ENCODE peak calls at places on chromosomes 7 and 10, in eight cellular contexts. One of them, this sample, is unnamed.

GRCh38 chr10:69703766-69704191 is 73.7 kb downstream of the FAM241B start:
- DNase-seq in osteocyte: no peak
- DNase-seq in fibroblast of lung: peak; percentile 98
- DNase-seq in heart left ventricle: no peak
- DNase-seq in left lung: no peak
- DNase-seq in thoracic aorta: no peak
- DNase-seq in cardiac muscle cell: no peak
- DNase-seq in IMR-90: peak; percentile 96
- DNase-seq in this sample: no peak

GRCh38 chr10:95236068-95236903 is 42.2 kb downstream of the ACSM6 start:
- DNase-seq in osteocyte: no peak
- DNase-seq in fibroblast of lung: peak; percentile 54
- DNase-seq in heart left ventricle: no peak
- DNase-seq in left lung: no peak
- DNase-seq in thoracic aorta: no peak
- DNase-seq in cardiac muscle cell: no peak
- DNase-seq in IMR-90: peak; percentile 81
- DNase-seq in this sample: no peak

GRCh38 chr10:61840403-61840802 is 61.1 kb upstream of the ARID5B start:
- DNase-seq in osteocyte: no peak
- DNase-seq in fibroblast of lung: no peak
- DNase-seq in heart left ventricle: no peak
- DNase-seq in left lung: no peak
- DNase-seq in thoracic aorta: no peak
- DNase-seq in cardiac muscle cell: no peak
- DNase-seq in IMR-90: no peak
- DNase-seq in this sample: no peak

GRCh38 chr10:119358567-119358966 is 151.2 kb downstream of the GRK5 start:
- DNase-seq in osteocyte: no peak
- DNase-seq in fibroblast of lung: no peak
- DNase-seq in heart left ventricle: no peak
- DNase-seq in left lung: no peak
- DNase-seq in thoracic aorta: no peak
- DNase-seq in cardiac muscle cell: no peak
- DNase-seq in IMR-90: no peak
- DNase-seq in this sample: no peak

GRCh38 chr7:139396323-139396951 is 36.7 kb downstream of the LUC7L2 start:
- DNase-seq in osteocyte: no peak
- DNase-seq in fibroblast of lung: no peak
- DNase-seq in heart left ventricle: no peak
- DNase-seq in left lung: no peak
- DNase-seq in thoracic aorta: no peak
- DNase-seq in cardiac muscle cell: no peak
- DNase-seq in IMR-90: peak; percentile 13
- DNase-seq in this sample: no peak

GRCh38 chr7:111821076-111821475 is 258.8 kb upstream of the IMMP2L start:
- DNase-seq in osteocyte: no peak
- DNase-seq in fibroblast of lung: no peak
- DNase-seq in heart left ventricle: no peak
- DNase-seq in left lung: no peak
- DNase-seq in thoracic aorta: no peak
- DNase-seq in cardiac muscle cell: no peak
- DNase-seq in IMR-90: no peak
- DNase-seq in this sample: no peak

GRCh38 chr7:20578257-20578771 is 37.2 kb upstream of the ABCB5 start:
- DNase-seq in osteocyte: no peak
- DNase-seq in fibroblast of lung: no peak
- DNase-seq in heart left ventricle: no peak
- DNase-seq in left lung: no peak
- DNase-seq in thoracic aorta: no peak
- DNase-seq in cardiac muscle cell: peak; percentile 24
- DNase-seq in IMR-90: no peak
- DNase-seq in this sample: no peak

GRCh38 chr10:17059197-17059688 is 70.4 kb downstream of the CUBN start:
- DNase-seq in osteocyte: no peak
- DNase-seq in fibroblast of lung: peak; percentile 92
- DNase-seq in heart left ventricle: no peak
- DNase-seq in left lung: no peak
- DNase-seq in thoracic aorta: no peak
- DNase-seq in cardiac muscle cell: no peak
- DNase-seq in IMR-90: peak; percentile 95
- DNase-seq in this sample: no peak

GRCh38 chr10:30353851-30354250 is 4.8 kb upstream of the MTPAP start:
- DNase-seq in osteocyte: no peak
- DNase-seq in fibroblast of lung: peak; percentile 73
- DNase-seq in heart left ventricle: no peak
- DNase-seq in left lung: peak; percentile 34
- DNase-seq in thoracic aorta: no peak
- DNase-seq in cardiac muscle cell: no peak
- DNase-seq in IMR-90: peak; percentile 94
- DNase-seq in this sample: no peak

GRCh38 chr10:1552881-1553595 is 184.3 kb downstream of the ADARB2 start:
- DNase-seq in osteocyte: no peak
- DNase-seq in fibroblast of lung: no peak
- DNase-seq in heart left ventricle: no peak
- DNase-seq in left lung: peak; percentile 58
- DNase-seq in thoracic aorta: no peak
- DNase-seq in cardiac muscle cell: no peak
- DNase-seq in IMR-90: no peak
- DNase-seq in this sample: no peak
- TF ChIP-seq CTCF in osteocyte: no peak
- TF ChIP-seq CTCF in fibroblast of lung: no peak
- TF ChIP-seq CTCF in heart left ventricle: no peak
- TF ChIP-seq CTCF in left lung: no peak
- TF ChIP-seq CTCF in thoracic aorta: no peak
- TF ChIP-seq CTCF in cardiac muscle cell: no peak
- TF ChIP-seq CTCF in IMR-90: no peak
- TF ChIP-seq CTCF in this sample: no peak

DNA sequence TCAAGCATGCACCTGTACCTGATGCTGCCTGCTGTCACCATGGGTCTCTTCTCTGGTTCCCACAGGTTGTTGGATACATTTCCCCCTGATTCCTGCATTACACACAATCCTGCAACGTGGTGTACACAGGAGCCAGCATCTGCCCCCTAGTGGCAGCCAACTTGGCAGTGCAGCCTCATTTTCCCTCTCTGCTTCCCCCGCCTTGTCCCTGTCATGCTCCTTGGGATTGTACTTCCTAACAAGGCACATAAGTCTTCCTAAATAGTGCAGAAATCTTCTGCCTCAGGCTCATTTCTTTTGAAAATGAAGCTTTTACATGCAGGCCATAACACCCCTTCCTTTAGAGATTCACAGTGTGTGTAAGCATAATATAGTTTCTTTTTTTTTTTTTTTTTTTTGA is 387.5 kb downstream of the CCSER2 start:
- DNase-seq in osteocyte: no peak
- DNase-seq in fibroblast of lung: no peak
- DNase-seq in heart left ventricle: no peak
- DNase-seq in left lung: no peak
- DNase-seq in thoracic aorta: no peak
- DNase-seq in cardiac muscle cell: peak; percentile 71
- DNase-seq in IMR-90: peak; percentile 8
- DNase-seq in this sample: peak; percentile 34
- TF ChIP-seq CTCF in osteocyte: peak; percentile 53
- TF ChIP-seq CTCF in fibroblast of lung: no peak
- TF ChIP-seq CTCF in heart left ventricle: no peak
- TF ChIP-seq CTCF in left lung: peak; percentile 35
- TF ChIP-seq CTCF in thoracic aorta: no peak
- TF ChIP-seq CTCF in cardiac muscle cell: peak; percentile 28
- TF ChIP-seq CTCF in IMR-90: peak; percentile 51
- TF ChIP-seq CTCF in this sample: peak; percentile 20

DNA sequence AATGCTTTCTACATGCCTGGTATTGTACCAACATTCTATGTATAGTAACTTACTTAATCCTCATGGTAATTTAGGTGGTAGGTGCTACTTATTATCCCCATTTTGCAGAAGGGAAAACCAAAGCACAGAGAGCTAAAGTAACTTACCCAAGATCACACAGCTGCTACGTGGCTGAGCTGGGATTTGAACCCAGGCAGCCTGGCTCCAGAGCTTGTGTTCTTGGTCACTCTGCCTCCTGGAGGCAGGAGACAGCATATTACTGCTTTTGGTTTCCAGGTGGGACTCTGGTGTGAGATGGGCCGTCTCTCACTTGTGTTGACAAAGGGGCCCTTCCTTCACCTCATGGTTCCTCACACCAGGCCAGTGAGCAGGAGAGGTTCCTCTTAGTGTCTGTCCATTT is 79.8 kb upstream of the PPIF start:
- DNase-seq in osteocyte: no peak
- DNase-seq in fibroblast of lung: peak; percentile 7
- DNase-seq in heart left ventricle: no peak
- DNase-seq in left lung: no peak
- DNase-seq in thoracic aorta: no peak
- DNase-seq in cardiac muscle cell: no peak
- DNase-seq in IMR-90: no peak
- DNase-seq in this sample: no peak
- TF ChIP-seq CTCF in osteocyte: peak; percentile 13
- TF ChIP-seq CTCF in fibroblast of lung: no peak
- TF ChIP-seq CTCF in heart left ventricle: no peak
- TF ChIP-seq CTCF in left lung: no peak
- TF ChIP-seq CTCF in thoracic aorta: no peak
- TF ChIP-seq CTCF in cardiac muscle cell: no peak
- TF ChIP-seq CTCF in IMR-90: no peak
- TF ChIP-seq CTCF in this sample: no peak

GRCh38 chr10:55989188-55989587 is 371.9 kb downstream of the ZWINT start:
- DNase-seq in osteocyte: no peak
- DNase-seq in fibroblast of lung: no peak
- DNase-seq in heart left ventricle: no peak
- DNase-seq in left lung: no peak
- DNase-seq in thoracic aorta: no peak
- DNase-seq in cardiac muscle cell: no peak
- DNase-seq in IMR-90: no peak
- DNase-seq in this sample: no peak
- TF ChIP-seq CTCF in osteocyte: no peak
- TF ChIP-seq CTCF in fibroblast of lung: no peak
- TF ChIP-seq CTCF in heart left ventricle: no peak
- TF ChIP-seq CTCF in left lung: no peak
- TF ChIP-seq CTCF in thoracic aorta: no peak
- TF ChIP-seq CTCF in cardiac muscle cell: no peak
- TF ChIP-seq CTCF in IMR-90: no peak
- TF ChIP-seq CTCF in this sample: peak; percentile 21

GRCh38 chr10:84328303-84329093 is at the start of gene CCSER2:
- DNase-seq in osteocyte: peak; percentile 99
- DNase-seq in fibroblast of lung: peak; percentile 94
- DNase-seq in heart left ventricle: peak; percentile 98
- DNase-seq in left lung: peak; percentile 100
- DNase-seq in thoracic aorta: peak; percentile 96
- DNase-seq in cardiac muscle cell: peak; percentile 98
- DNase-seq in IMR-90: peak; percentile 97
- DNase-seq in this sample: peak; percentile 97
- TF ChIP-seq CTCF in osteocyte: peak; percentile 17
- TF ChIP-seq CTCF in fibroblast of lung: no peak
- TF ChIP-seq CTCF in heart left ventricle: no peak
- TF ChIP-seq CTCF in left lung: no peak
- TF ChIP-seq CTCF in thoracic aorta: no peak
- TF ChIP-seq CTCF in cardiac muscle cell: no peak
- TF ChIP-seq CTCF in IMR-90: no peak
- TF ChIP-seq CTCF in this sample: no peak